ENCODE peak calls at places on chromosomes 16 and 17, in nine cellular contexts. One of them, this sample, is unnamed.

GRCh38 chr16:90008708-90009145 is 10.5 kb downstream of the DBNDD1 start:
- DNase-seq in ascending aorta: no peak
- DNase-seq in cardiac muscle cell: no peak
- DNase-seq in CD8-positive, alpha-beta T cell: peak
- DNase-seq in activated CD8-positive, alpha-beta T cell treated with anti-CD3 and anti-CD28 coated beads for 36 hours: peak
- DNase-seq in A549: no peak
- DNase-seq in neural crest cell: no peak
- DNase-seq in suprapubic skin: no peak
- DNase-seq in heart right ventricle: no peak
- DNase-seq in this sample: no peak

GRCh38 chr16:80176114-80176513 is 364.7 kb upstream of the DYNLRB2 start:
- DNase-seq in activated CD8-positive, alpha-beta T cell treated with anti-CD3 and anti-CD28 coated beads for 36 hours: no peak
- DNase-seq in CD8-positive, alpha-beta T cell: no peak
- DNase-seq in heart right ventricle: no peak
- DNase-seq in ascending aorta: no peak
- DNase-seq in suprapubic skin: no peak
- DNase-seq in cardiac muscle cell: no peak
- DNase-seq in neural crest cell: no peak
- DNase-seq in A549: no peak
- DNase-seq in this sample: no peak

GRCh38 chr17:37218849-37219248 is 156.9 kb upstream of the C17orf78 start:
- DNase-seq in suprapubic skin: no peak
- DNase-seq in activated CD8-positive, alpha-beta T cell treated with anti-CD3 and anti-CD28 coated beads for 36 hours: no peak
- DNase-seq in neural crest cell: no peak
- DNase-seq in A549: no peak
- DNase-seq in cardiac muscle cell: no peak
- DNase-seq in ascending aorta: no peak
- DNase-seq in heart right ventricle: no peak
- DNase-seq in CD8-positive, alpha-beta T cell: no peak
- DNase-seq in this sample: no peak

GRCh38 chr17:8314797-8315739 is 5.0 kb downstream of the ARHGEF15 start:
- DNase-seq in heart right ventricle: no peak
- DNase-seq in suprapubic skin: no peak
- DNase-seq in ascending aorta: no peak
- DNase-seq in A549: no peak
- DNase-seq in activated CD8-positive, alpha-beta T cell treated with anti-CD3 and anti-CD28 coated beads for 36 hours: no peak
- DNase-seq in cardiac muscle cell: no peak
- DNase-seq in CD8-positive, alpha-beta T cell: no peak
- DNase-seq in neural crest cell: no peak
- DNase-seq in this sample: no peak

GRCh38 chr17:68972119-68972704 is 17.0 kb upstream of the ABCA8 start:
- DNase-seq in neural crest cell: peak
- DNase-seq in activated CD8-positive, alpha-beta T cell treated with anti-CD3 and anti-CD28 coated beads for 36 hours: no peak
- DNase-seq in A549: peak
- DNase-seq in ascending aorta: no peak
- DNase-seq in CD8-positive, alpha-beta T cell: no peak
- DNase-seq in suprapubic skin: no peak
- DNase-seq in heart right ventricle: no peak
- DNase-seq in cardiac muscle cell: peak
- DNase-seq in this sample: no peak

GRCh38 chr16:89054714-89055113 is 38.9 kb upstream of the ACSF3 start:
- DNase-seq in ascending aorta: no peak
- DNase-seq in activated CD8-positive, alpha-beta T cell treated with anti-CD3 and anti-CD28 coated beads for 36 hours: no peak
- DNase-seq in neural crest cell: no peak
- DNase-seq in cardiac muscle cell: no peak
- DNase-seq in CD8-positive, alpha-beta T cell: no peak
- DNase-seq in A549: no peak
- DNase-seq in suprapubic skin: no peak
- DNase-seq in heart right ventricle: no peak
- DNase-seq in this sample: no peak

GRCh38 chr17:6069611-6070279 is 434 bp upstream of the WSCD1 start:
- DNase-seq in cardiac muscle cell: no peak
- DNase-seq in CD8-positive, alpha-beta T cell: no peak
- DNase-seq in suprapubic skin: no peak
- DNase-seq in activated CD8-positive, alpha-beta T cell treated with anti-CD3 and anti-CD28 coated beads for 36 hours: no peak
- DNase-seq in heart right ventricle: no peak
- DNase-seq in A549: peak
- DNase-seq in ascending aorta: no peak
- DNase-seq in neural crest cell: peak
- DNase-seq in this sample: no peak

GRCh38 chr16:46972971-46973456 is 460 bp downstream of the DNAJA2 start:
- DNase-seq in neural crest cell: peak
- DNase-seq in suprapubic skin: peak
- DNase-seq in cardiac muscle cell: peak
- DNase-seq in activated CD8-positive, alpha-beta T cell treated with anti-CD3 and anti-CD28 coated beads for 36 hours: peak
- DNase-seq in CD8-positive, alpha-beta T cell: peak
- DNase-seq in heart right ventricle: peak
- DNase-seq in A549: no peak
- DNase-seq in ascending aorta: peak
- DNase-seq in this sample: peak

GRCh38 chr17:42518046-42518754 is 17.8 kb upstream of the NAGLU start:
- DNase-seq in neural crest cell: no peak
- DNase-seq in activated CD8-positive, alpha-beta T cell treated with anti-CD3 and anti-CD28 coated beads for 36 hours: no peak
- DNase-seq in cardiac muscle cell: peak
- DNase-seq in suprapubic skin: peak
- DNase-seq in heart right ventricle: peak
- DNase-seq in ascending aorta: peak
- DNase-seq in A549: peak
- DNase-seq in CD8-positive, alpha-beta T cell: no peak
- DNase-seq in this sample: no peak

GRCh38 chr17:32822996-32823395 is 53.9 kb downstream of the MYO1D start:
- DNase-seq in cardiac muscle cell: peak
- DNase-seq in activated CD8-positive, alpha-beta T cell treated with anti-CD3 and anti-CD28 coated beads for 36 hours: no peak
- DNase-seq in CD8-positive, alpha-beta T cell: no peak
- DNase-seq in heart right ventricle: no peak
- DNase-seq in ascending aorta: no peak
- DNase-seq in neural crest cell: no peak
- DNase-seq in suprapubic skin: no peak
- DNase-seq in A549: no peak
- DNase-seq in this sample: no peak

GRCh38 chr17:46971647-46972300 is 7.3 kb downstream of the RPRML start:
- DNase-seq in suprapubic skin: no peak
- DNase-seq in A549: no peak
- DNase-seq in CD8-positive, alpha-beta T cell: no peak
- DNase-seq in cardiac muscle cell: no peak
- DNase-seq in neural crest cell: no peak
- DNase-seq in heart right ventricle: no peak
- DNase-seq in ascending aorta: no peak
- DNase-seq in activated CD8-positive, alpha-beta T cell treated with anti-CD3 and anti-CD28 coated beads for 36 hours: no peak
- DNase-seq in this sample: no peak

GRCh38 chr16:27779719-27780161 is 229.8 kb downstream of the KATNIP start:
- DNase-seq in ascending aorta: no peak
- DNase-seq in heart right ventricle: no peak
- DNase-seq in activated CD8-positive, alpha-beta T cell treated with anti-CD3 and anti-CD28 coated beads for 36 hours: no peak
- DNase-seq in CD8-positive, alpha-beta T cell: no peak
- DNase-seq in A549: peak
- DNase-seq in cardiac muscle cell: peak
- DNase-seq in suprapubic skin: no peak
- DNase-seq in neural crest cell: peak
- DNase-seq in this sample: peak

GRCh38 chr17:38709104-38709820 is 4.2 kb downstream of the MLLT6 start:
- DNase-seq in ascending aorta: no peak
- DNase-seq in cardiac muscle cell: no peak
- DNase-seq in activated CD8-positive, alpha-beta T cell treated with anti-CD3 and anti-CD28 coated beads for 36 hours: no peak
- DNase-seq in suprapubic skin: no peak
- DNase-seq in CD8-positive, alpha-beta T cell: no peak
- DNase-seq in neural crest cell: no peak
- DNase-seq in A549: no peak
- DNase-seq in heart right ventricle: no peak
- DNase-seq in this sample: no peak

GRCh38 chr16:56275076-56275475 is 83.8 kb downstream of the GNAO1 start:
- DNase-seq in heart right ventricle: no peak
- DNase-seq in suprapubic skin: no peak
- DNase-seq in neural crest cell: no peak
- DNase-seq in CD8-positive, alpha-beta T cell: no peak
- DNase-seq in cardiac muscle cell: no peak
- DNase-seq in activated CD8-positive, alpha-beta T cell treated with anti-CD3 and anti-CD28 coated beads for 36 hours: no peak
- DNase-seq in A549: no peak
- DNase-seq in ascending aorta: no peak
- DNase-seq in this sample: no peak

GRCh38 chr17:45336390-45337182 is 19.8 kb upstream of the MAP3K14 start:
- DNase-seq in suprapubic skin: peak
- DNase-seq in A549: no peak
- DNase-seq in heart right ventricle: no peak
- DNase-seq in ascending aorta: peak
- DNase-seq in cardiac muscle cell: no peak
- DNase-seq in neural crest cell: no peak
- DNase-seq in CD8-positive, alpha-beta T cell: no peak
- DNase-seq in activated CD8-positive, alpha-beta T cell treated with anti-CD3 and anti-CD28 coated beads for 36 hours: no peak
- DNase-seq in this sample: no peak

GRCh38 chr17:21549107-21549687 is 143.1 kb upstream of the KCNJ18 start:
- DNase-seq in activated CD8-positive, alpha-beta T cell treated with anti-CD3 and anti-CD28 coated beads for 36 hours: peak
- DNase-seq in cardiac muscle cell: peak
- DNase-seq in CD8-positive, alpha-beta T cell: no peak
- DNase-seq in ascending aorta: no peak
- DNase-seq in A549: no peak
- DNase-seq in suprapubic skin: no peak
- DNase-seq in heart right ventricle: no peak
- DNase-seq in neural crest cell: no peak
- DNase-seq in this sample: no peak

GRCh38 chr17:75509528-75510258 is 5.6 kb downstream of the CASKIN2 start:
- DNase-seq in CD8-positive, alpha-beta T cell: no peak
- DNase-seq in suprapubic skin: no peak
- DNase-seq in heart right ventricle: peak
- DNase-seq in activated CD8-positive, alpha-beta T cell treated with anti-CD3 and anti-CD28 coated beads for 36 hours: no peak
- DNase-seq in A549: no peak
- DNase-seq in cardiac muscle cell: no peak
- DNase-seq in ascending aorta: no peak
- DNase-seq in neural crest cell: no peak
- DNase-seq in this sample: no peak

GRCh38 chr17:5541610-5542202 is 42.6 kb downstream of the NLRP1 start:
- DNase-seq in suprapubic skin: peak
- DNase-seq in A549: no peak
- DNase-seq in ascending aorta: no peak
- DNase-seq in cardiac muscle cell: no peak
- DNase-seq in CD8-positive, alpha-beta T cell: no peak
- DNase-seq in neural crest cell: no peak
- DNase-seq in heart right ventricle: no peak
- DNase-seq in activated CD8-positive, alpha-beta T cell treated with anti-CD3 and anti-CD28 coated beads for 36 hours: no peak
- DNase-seq in this sample: no peak

GRCh38 chr17:68379692-68380677 is 77.3 kb downstream of the WIPI1 start:
- DNase-seq in heart right ventricle: no peak
- DNase-seq in suprapubic skin: no peak
- DNase-seq in neural crest cell: no peak
- DNase-seq in cardiac muscle cell: no peak
- DNase-seq in CD8-positive, alpha-beta T cell: no peak
- DNase-seq in ascending aorta: no peak
- DNase-seq in activated CD8-positive, alpha-beta T cell treated with anti-CD3 and anti-CD28 coated beads for 36 hours: no peak
- DNase-seq in A549: no peak
- DNase-seq in this sample: no peak

GRCh38 chr17:40445769-40446468 is 2.7 kb downstream of the IGFBP4 start:
- DNase-seq in cardiac muscle cell: peak
- DNase-seq in suprapubic skin: no peak
- DNase-seq in CD8-positive, alpha-beta T cell: no peak
- DNase-seq in heart right ventricle: no peak
- DNase-seq in ascending aorta: no peak
- DNase-seq in neural crest cell: no peak
- DNase-seq in A549: peak
- DNase-seq in activated CD8-positive, alpha-beta T cell treated with anti-CD3 and anti-CD28 coated beads for 36 hours: no peak
- DNase-seq in this sample: no peak
- TF ChIP-seq CTCF in cardiac muscle cell: no peak
- TF ChIP-seq CTCF in suprapubic skin: no peak
- TF ChIP-seq CTCF in CD8-positive, alpha-beta T cell: no peak
- TF ChIP-seq CTCF in heart right ventricle: no peak
- TF ChIP-seq CTCF in ascending aorta: no peak
- TF ChIP-seq CTCF in neural crest cell: no peak
- TF ChIP-seq CTCF in A549: no peak
- TF ChIP-seq CTCF in activated CD8-positive, alpha-beta T cell treated with anti-CD3 and anti-CD28 coated beads for 36 hours: no peak
- TF ChIP-seq CTCF in this sample: peak

GRCh38 chr17:65173284-65173793 is 36.2 kb downstream of the RGS9 start:
- DNase-seq in CD8-positive, alpha-beta T cell: peak
- DNase-seq in A549: peak
- DNase-seq in neural crest cell: no peak
- DNase-seq in suprapubic skin: no peak
- DNase-seq in activated CD8-positive, alpha-beta T cell treated with anti-CD3 and anti-CD28 coated beads for 36 hours: peak
- DNase-seq in cardiac muscle cell: peak
- DNase-seq in ascending aorta: no peak
- DNase-seq in heart right ventricle: peak
- DNase-seq in this sample: no peak
- TF ChIP-seq CTCF in CD8-positive, alpha-beta T cell: no peak
- TF ChIP-seq CTCF in A549: no peak
- TF ChIP-seq CTCF in neural crest cell: no peak
- TF ChIP-seq CTCF in suprapubic skin: no peak
- TF ChIP-seq CTCF in activated CD8-positive, alpha-beta T cell treated with anti-CD3 and anti-CD28 coated beads for 36 hours: no peak
- TF ChIP-seq CTCF in cardiac muscle cell: no peak
- TF ChIP-seq CTCF in ascending aorta: no peak
- TF ChIP-seq CTCF in heart right ventricle: no peak
- TF ChIP-seq CTCF in this sample: no peak

GRCh38 chr17:60610481-60610880 is 10.5 kb downstream of the PPM1D start:
- DNase-seq in activated CD8-positive, alpha-beta T cell treated with anti-CD3 and anti-CD28 coated beads for 36 hours: no peak
- DNase-seq in cardiac muscle cell: peak
- DNase-seq in CD8-positive, alpha-beta T cell: no peak
- DNase-seq in neural crest cell: no peak
- DNase-seq in suprapubic skin: no peak
- DNase-seq in A549: no peak
- DNase-seq in heart right ventricle: no peak
- DNase-seq in ascending aorta: no peak
- DNase-seq in this sample: no peak
- TF ChIP-seq CTCF in activated CD8-positive, alpha-beta T cell treated with anti-CD3 and anti-CD28 coated beads for 36 hours: no peak
- TF ChIP-seq CTCF in cardiac muscle cell: no peak
- TF ChIP-seq CTCF in CD8-positive, alpha-beta T cell: no peak
- TF ChIP-seq CTCF in neural crest cell: no peak
- TF ChIP-seq CTCF in suprapubic skin: no peak
- TF ChIP-seq CTCF in A549: no peak
- TF ChIP-seq CTCF in heart right ventricle: no peak
- TF ChIP-seq CTCF in ascending aorta: no peak
- TF ChIP-seq CTCF in this sample: no peak

GRCh38 chr17:14299261-14300093 is 1.4 kb upstream of the HS3ST3B1 start:
- DNase-seq in cardiac muscle cell: peak
- DNase-seq in suprapubic skin: peak
- DNase-seq in A549: peak
- DNase-seq in activated CD8-positive, alpha-beta T cell treated with anti-CD3 and anti-CD28 coated beads for 36 hours: peak
- DNase-seq in CD8-positive, alpha-beta T cell: peak
- DNase-seq in heart right ventricle: peak
- DNase-seq in neural crest cell: no peak
- DNase-seq in ascending aorta: peak
- DNase-seq in this sample: peak

GRCh38 chr17:14302421-14303099 is 1.7 kb downstream of the HS3ST3B1 start:
- DNase-seq in activated CD8-positive, alpha-beta T cell treated with anti-CD3 and anti-CD28 coated beads for 36 hours: peak
- DNase-seq in ascending aorta: peak
- DNase-seq in suprapubic skin: peak
- DNase-seq in heart right ventricle: peak
- DNase-seq in neural crest cell: peak
- DNase-seq in CD8-positive, alpha-beta T cell: peak
- DNase-seq in cardiac muscle cell: peak
- DNase-seq in A549: peak
- DNase-seq in this sample: peak

GRCh38 chr17:14301761-14302401 is 1.0 kb downstream of the HS3ST3B1 start:
- DNase-seq in heart right ventricle: peak
- DNase-seq in activated CD8-positive, alpha-beta T cell treated with anti-CD3 and anti-CD28 coated beads for 36 hours: peak
- DNase-seq in cardiac muscle cell: peak
- DNase-seq in CD8-positive, alpha-beta T cell: peak
- DNase-seq in neural crest cell: no peak
- DNase-seq in suprapubic skin: peak
- DNase-seq in ascending aorta: peak
- DNase-seq in A549: no peak
- DNase-seq in this sample: peak

GRCh38 chr17:14300628-14301278 is at the start of gene HS3ST3B1:
- DNase-seq in activated CD8-positive, alpha-beta T cell treated with anti-CD3 and anti-CD28 coated beads for 36 hours: peak
- DNase-seq in CD8-positive, alpha-beta T cell: peak
- DNase-seq in A549: peak
- DNase-seq in cardiac muscle cell: peak
- DNase-seq in neural crest cell: peak
- DNase-seq in ascending aorta: peak
- DNase-seq in heart right ventricle: peak
- DNase-seq in suprapubic skin: peak
- DNase-seq in this sample: peak

GRCh38 chr17:14301279-14301760 is 439 bp downstream of the HS3ST3B1 start:
- DNase-seq in A549: peak
- DNase-seq in heart right ventricle: no peak
- DNase-seq in activated CD8-positive, alpha-beta T cell treated with anti-CD3 and anti-CD28 coated beads for 36 hours: peak
- DNase-seq in neural crest cell: no peak
- DNase-seq in suprapubic skin: no peak
- DNase-seq in cardiac muscle cell: no peak
- DNase-seq in ascending aorta: no peak
- DNase-seq in CD8-positive, alpha-beta T cell: peak
- DNase-seq in this sample: no peak
- TF ChIP-seq CTCF in A549: peak
- TF ChIP-seq CTCF in heart right ventricle: peak
- TF ChIP-seq CTCF in activated CD8-positive, alpha-beta T cell treated with anti-CD3 and anti-CD28 coated beads for 36 hours: peak
- TF ChIP-seq CTCF in neural crest cell: peak
- TF ChIP-seq CTCF in suprapubic skin: no peak
- TF ChIP-seq CTCF in cardiac muscle cell: no peak
- TF ChIP-seq CTCF in ascending aorta: no peak
- TF ChIP-seq CTCF in CD8-positive, alpha-beta T cell: no peak
- TF ChIP-seq CTCF in this sample: peak

This sample was measured in progenitor cell of endocrine pancreas.